ENCODE peak calls at places on chromosomes 4 and X, in ten cellular contexts. One of them, this sample, is unnamed.

GRCh38 chrX:3360881-3361280 is 14.4 kb upstream of the MXRA5 start:
- DNase-seq in GM23248: no peak
- DNase-seq in activated T-helper 1 cell treated with Interleukin-2 at 50 U/mL for 16 hours: no peak
- DNase-seq in astrocyte of the hippocampus: no peak
- DNase-seq in D341Med: no peak
- DNase-seq in activated CD8-positive, alpha-beta T cell treated with anti-CD3 and anti-CD28 coated beads, Interleukin-2, amount 10 ng/mL, durations not matched to agents 7 days and 5 days: no peak
- DNase-seq in SIG-M5: no peak
- DNase-seq in fibroblast of pulmonary artery: no peak
- DNase-seq in brain microvascular endothelial cell: no peak
- DNase-seq in HFF-Myc: no peak
- DNase-seq in this sample: no peak

GRCh38 chr4:173371292-173372192 is 788 bp downstream of the SAP30 start:
- DNase-seq in GM23248: peak
- DNase-seq in activated T-helper 1 cell treated with Interleukin-2 at 50 U/mL for 16 hours: peak
- DNase-seq in astrocyte of the hippocampus: peak
- DNase-seq in D341Med: peak
- DNase-seq in activated CD8-positive, alpha-beta T cell treated with anti-CD3 and anti-CD28 coated beads, Interleukin-2, amount 10 ng/mL, durations not matched to agents 7 days and 5 days: peak
- DNase-seq in SIG-M5: peak
- DNase-seq in fibroblast of pulmonary artery: peak
- DNase-seq in brain microvascular endothelial cell: peak
- DNase-seq in HFF-Myc: no peak
- DNase-seq in this sample: peak

GRCh38 chrX:127782904-127783303 is 269.3 kb downstream of the ACTRT1 start:
- DNase-seq in GM23248: no peak
- DNase-seq in activated T-helper 1 cell treated with Interleukin-2 at 50 U/mL for 16 hours: no peak
- DNase-seq in astrocyte of the hippocampus: no peak
- DNase-seq in D341Med: no peak
- DNase-seq in activated CD8-positive, alpha-beta T cell treated with anti-CD3 and anti-CD28 coated beads, Interleukin-2, amount 10 ng/mL, durations not matched to agents 7 days and 5 days: no peak
- DNase-seq in SIG-M5: no peak
- DNase-seq in fibroblast of pulmonary artery: no peak
- DNase-seq in brain microvascular endothelial cell: no peak
- DNase-seq in HFF-Myc: no peak
- DNase-seq in this sample: no peak

GRCh38 chr4:69524708-69525107 is 29.0 kb upstream of the UGT2B4 start:
- DNase-seq in GM23248: no peak
- DNase-seq in activated T-helper 1 cell treated with Interleukin-2 at 50 U/mL for 16 hours: no peak
- DNase-seq in astrocyte of the hippocampus: no peak
- DNase-seq in D341Med: no peak
- DNase-seq in activated CD8-positive, alpha-beta T cell treated with anti-CD3 and anti-CD28 coated beads, Interleukin-2, amount 10 ng/mL, durations not matched to agents 7 days and 5 days: no peak
- DNase-seq in SIG-M5: no peak
- DNase-seq in fibroblast of pulmonary artery: peak
- DNase-seq in brain microvascular endothelial cell: no peak
- DNase-seq in HFF-Myc: no peak
- DNase-seq in this sample: peak

GRCh38 chr4:183098080-183098722 is 856 bp upstream of the WWC2 start:
- DNase-seq in GM23248: peak
- DNase-seq in activated T-helper 1 cell treated with Interleukin-2 at 50 U/mL for 16 hours: no peak
- DNase-seq in astrocyte of the hippocampus: peak
- DNase-seq in D341Med: peak
- DNase-seq in activated CD8-positive, alpha-beta T cell treated with anti-CD3 and anti-CD28 coated beads, Interleukin-2, amount 10 ng/mL, durations not matched to agents 7 days and 5 days: no peak
- DNase-seq in SIG-M5: no peak
- DNase-seq in fibroblast of pulmonary artery: peak
- DNase-seq in brain microvascular endothelial cell: peak
- DNase-seq in HFF-Myc: no peak
- DNase-seq in this sample: peak

GRCh38 chrX:6095469-6095868 is 133.2 kb downstream of the NLGN4X start:
- DNase-seq in GM23248: no peak
- DNase-seq in activated T-helper 1 cell treated with Interleukin-2 at 50 U/mL for 16 hours: no peak
- DNase-seq in astrocyte of the hippocampus: no peak
- DNase-seq in D341Med: peak
- DNase-seq in activated CD8-positive, alpha-beta T cell treated with anti-CD3 and anti-CD28 coated beads, Interleukin-2, amount 10 ng/mL, durations not matched to agents 7 days and 5 days: no peak
- DNase-seq in SIG-M5: no peak
- DNase-seq in fibroblast of pulmonary artery: no peak
- DNase-seq in brain microvascular endothelial cell: no peak
- DNase-seq in HFF-Myc: no peak
- DNase-seq in this sample: peak

GRCh38 chr4:127632420-127633403 is at the start of gene INTU:
- DNase-seq in GM23248: peak
- DNase-seq in activated T-helper 1 cell treated with Interleukin-2 at 50 U/mL for 16 hours: no peak
- DNase-seq in astrocyte of the hippocampus: peak
- DNase-seq in D341Med: peak
- DNase-seq in activated CD8-positive, alpha-beta T cell treated with anti-CD3 and anti-CD28 coated beads, Interleukin-2, amount 10 ng/mL, durations not matched to agents 7 days and 5 days: peak
- DNase-seq in SIG-M5: peak
- DNase-seq in fibroblast of pulmonary artery: peak
- DNase-seq in brain microvascular endothelial cell: peak
- DNase-seq in HFF-Myc: peak
- DNase-seq in this sample: peak

GRCh38 chrX:116204947-116205346 is 34.4 kb downstream of the AGTR2 start:
- DNase-seq in GM23248: peak
- DNase-seq in activated T-helper 1 cell treated with Interleukin-2 at 50 U/mL for 16 hours: no peak
- DNase-seq in astrocyte of the hippocampus: peak
- DNase-seq in D341Med: no peak
- DNase-seq in activated CD8-positive, alpha-beta T cell treated with anti-CD3 and anti-CD28 coated beads, Interleukin-2, amount 10 ng/mL, durations not matched to agents 7 days and 5 days: no peak
- DNase-seq in SIG-M5: no peak
- DNase-seq in fibroblast of pulmonary artery: peak
- DNase-seq in brain microvascular endothelial cell: peak
- DNase-seq in HFF-Myc: no peak
- DNase-seq in this sample: peak

GRCh38 chr4:80454040-80454439 is 118.5 kb downstream of the CFAP299 start:
- DNase-seq in GM23248: peak
- DNase-seq in activated T-helper 1 cell treated with Interleukin-2 at 50 U/mL for 16 hours: no peak
- DNase-seq in astrocyte of the hippocampus: peak
- DNase-seq in D341Med: no peak
- DNase-seq in activated CD8-positive, alpha-beta T cell treated with anti-CD3 and anti-CD28 coated beads, Interleukin-2, amount 10 ng/mL, durations not matched to agents 7 days and 5 days: no peak
- DNase-seq in SIG-M5: no peak
- DNase-seq in fibroblast of pulmonary artery: peak
- DNase-seq in brain microvascular endothelial cell: no peak
- DNase-seq in HFF-Myc: no peak
- DNase-seq in this sample: no peak

GRCh38 chr4:13364653-13365052 is 119.5 kb downstream of the RAB28 start:
- DNase-seq in GM23248: no peak
- DNase-seq in activated T-helper 1 cell treated with Interleukin-2 at 50 U/mL for 16 hours: no peak
- DNase-seq in astrocyte of the hippocampus: no peak
- DNase-seq in D341Med: no peak
- DNase-seq in activated CD8-positive, alpha-beta T cell treated with anti-CD3 and anti-CD28 coated beads, Interleukin-2, amount 10 ng/mL, durations not matched to agents 7 days and 5 days: no peak
- DNase-seq in SIG-M5: no peak
- DNase-seq in fibroblast of pulmonary artery: no peak
- DNase-seq in brain microvascular endothelial cell: no peak
- DNase-seq in HFF-Myc: no peak
- DNase-seq in this sample: no peak

GRCh38 chrX:150446151-150446550 is 83.0 kb downstream of the MAMLD1 start:
- DNase-seq in GM23248: no peak
- DNase-seq in activated T-helper 1 cell treated with Interleukin-2 at 50 U/mL for 16 hours: no peak
- DNase-seq in astrocyte of the hippocampus: no peak
- DNase-seq in D341Med: no peak
- DNase-seq in activated CD8-positive, alpha-beta T cell treated with anti-CD3 and anti-CD28 coated beads, Interleukin-2, amount 10 ng/mL, durations not matched to agents 7 days and 5 days: no peak
- DNase-seq in SIG-M5: no peak
- DNase-seq in fibroblast of pulmonary artery: peak
- DNase-seq in brain microvascular endothelial cell: no peak
- DNase-seq in HFF-Myc: no peak
- DNase-seq in this sample: no peak

GRCh38 chr4:8163436-8164193 is 5.0 kb upstream of the ABLIM2 start:
- DNase-seq in GM23248: no peak
- DNase-seq in activated T-helper 1 cell treated with Interleukin-2 at 50 U/mL for 16 hours: no peak
- DNase-seq in astrocyte of the hippocampus: no peak
- DNase-seq in D341Med: no peak
- DNase-seq in activated CD8-positive, alpha-beta T cell treated with anti-CD3 and anti-CD28 coated beads, Interleukin-2, amount 10 ng/mL, durations not matched to agents 7 days and 5 days: no peak
- DNase-seq in SIG-M5: no peak
- DNase-seq in fibroblast of pulmonary artery: no peak
- DNase-seq in brain microvascular endothelial cell: no peak
- DNase-seq in HFF-Myc: no peak
- DNase-seq in this sample: no peak

GRCh38 chr4:169615467-169616106 is 3.2 kb upstream of the NEK1 start:
- DNase-seq in GM23248: peak
- DNase-seq in activated T-helper 1 cell treated with Interleukin-2 at 50 U/mL for 16 hours: no peak
- DNase-seq in astrocyte of the hippocampus: peak
- DNase-seq in D341Med: no peak
- DNase-seq in activated CD8-positive, alpha-beta T cell treated with anti-CD3 and anti-CD28 coated beads, Interleukin-2, amount 10 ng/mL, durations not matched to agents 7 days and 5 days: no peak
- DNase-seq in SIG-M5: no peak
- DNase-seq in fibroblast of pulmonary artery: no peak
- DNase-seq in brain microvascular endothelial cell: peak
- DNase-seq in HFF-Myc: no peak
- DNase-seq in this sample: no peak

GRCh38 chr4:161992317-161992716 is 171.5 kb downstream of the FSTL5 start:
- DNase-seq in GM23248: no peak
- DNase-seq in activated T-helper 1 cell treated with Interleukin-2 at 50 U/mL for 16 hours: no peak
- DNase-seq in astrocyte of the hippocampus: no peak
- DNase-seq in D341Med: no peak
- DNase-seq in activated CD8-positive, alpha-beta T cell treated with anti-CD3 and anti-CD28 coated beads, Interleukin-2, amount 10 ng/mL, durations not matched to agents 7 days and 5 days: no peak
- DNase-seq in SIG-M5: no peak
- DNase-seq in fibroblast of pulmonary artery: no peak
- DNase-seq in brain microvascular endothelial cell: no peak
- DNase-seq in HFF-Myc: no peak
- DNase-seq in this sample: no peak

GRCh38 chrX:55127692-55128091 is 38.9 kb downstream of the PAGE2 start:
- DNase-seq in GM23248: peak
- DNase-seq in activated T-helper 1 cell treated with Interleukin-2 at 50 U/mL for 16 hours: no peak
- DNase-seq in astrocyte of the hippocampus: no peak
- DNase-seq in D341Med: no peak
- DNase-seq in activated CD8-positive, alpha-beta T cell treated with anti-CD3 and anti-CD28 coated beads, Interleukin-2, amount 10 ng/mL, durations not matched to agents 7 days and 5 days: no peak
- DNase-seq in SIG-M5: no peak
- DNase-seq in fibroblast of pulmonary artery: peak
- DNase-seq in brain microvascular endothelial cell: no peak
- DNase-seq in HFF-Myc: no peak
- DNase-seq in this sample: no peak

GRCh38 chr4:37584087-37584486 is 102.1 kb downstream of the RELL1 start:
- DNase-seq in GM23248: no peak
- DNase-seq in activated T-helper 1 cell treated with Interleukin-2 at 50 U/mL for 16 hours: no peak
- DNase-seq in astrocyte of the hippocampus: no peak
- DNase-seq in D341Med: no peak
- DNase-seq in activated CD8-positive, alpha-beta T cell treated with anti-CD3 and anti-CD28 coated beads, Interleukin-2, amount 10 ng/mL, durations not matched to agents 7 days and 5 days: no peak
- DNase-seq in SIG-M5: no peak
- DNase-seq in fibroblast of pulmonary artery: no peak
- DNase-seq in brain microvascular endothelial cell: no peak
- DNase-seq in HFF-Myc: no peak
- DNase-seq in this sample: no peak

GRCh38 chr4:184437988-184438774 is 36.2 kb downstream of the IRF2 start:
- DNase-seq in GM23248: no peak
- DNase-seq in activated T-helper 1 cell treated with Interleukin-2 at 50 U/mL for 16 hours: no peak
- DNase-seq in astrocyte of the hippocampus: no peak
- DNase-seq in D341Med: no peak
- DNase-seq in activated CD8-positive, alpha-beta T cell treated with anti-CD3 and anti-CD28 coated beads, Interleukin-2, amount 10 ng/mL, durations not matched to agents 7 days and 5 days: no peak
- DNase-seq in SIG-M5: no peak
- DNase-seq in fibroblast of pulmonary artery: no peak
- DNase-seq in brain microvascular endothelial cell: no peak
- DNase-seq in HFF-Myc: no peak
- DNase-seq in this sample: no peak

GRCh38 chr4:175470141-175470540 is 341.9 kb downstream of the GPM6A start:
- DNase-seq in GM23248: peak
- DNase-seq in activated T-helper 1 cell treated with Interleukin-2 at 50 U/mL for 16 hours: no peak
- DNase-seq in astrocyte of the hippocampus: peak
- DNase-seq in D341Med: no peak
- DNase-seq in activated CD8-positive, alpha-beta T cell treated with anti-CD3 and anti-CD28 coated beads, Interleukin-2, amount 10 ng/mL, durations not matched to agents 7 days and 5 days: no peak
- DNase-seq in SIG-M5: no peak
- DNase-seq in fibroblast of pulmonary artery: peak
- DNase-seq in brain microvascular endothelial cell: peak
- DNase-seq in HFF-Myc: no peak
- DNase-seq in this sample: no peak

GRCh38 chr4:141329174-141329569 is 108.5 kb downstream of the ZNF330 start:
- DNase-seq in GM23248: peak
- DNase-seq in activated T-helper 1 cell treated with Interleukin-2 at 50 U/mL for 16 hours: no peak
- DNase-seq in astrocyte of the hippocampus: no peak
- DNase-seq in D341Med: no peak
- DNase-seq in activated CD8-positive, alpha-beta T cell treated with anti-CD3 and anti-CD28 coated beads, Interleukin-2, amount 10 ng/mL, durations not matched to agents 7 days and 5 days: no peak
- DNase-seq in SIG-M5: peak
- DNase-seq in fibroblast of pulmonary artery: peak
- DNase-seq in brain microvascular endothelial cell: no peak
- DNase-seq in HFF-Myc: peak
- DNase-seq in this sample: no peak

GRCh38 chr4:71814433-71814832 is 30.6 kb upstream of the GC start:
- DNase-seq in GM23248: no peak
- DNase-seq in activated T-helper 1 cell treated with Interleukin-2 at 50 U/mL for 16 hours: no peak
- DNase-seq in astrocyte of the hippocampus: peak
- DNase-seq in D341Med: no peak
- DNase-seq in activated CD8-positive, alpha-beta T cell treated with anti-CD3 and anti-CD28 coated beads, Interleukin-2, amount 10 ng/mL, durations not matched to agents 7 days and 5 days: no peak
- DNase-seq in SIG-M5: no peak
- DNase-seq in fibroblast of pulmonary artery: no peak
- DNase-seq in brain microvascular endothelial cell: no peak
- DNase-seq in HFF-Myc: no peak
- DNase-seq in this sample: peak

GRCh38 chr4:99736846-99737245 is 79.2 kb upstream of the C4orf54 start:
- DNase-seq in GM23248: no peak
- DNase-seq in activated T-helper 1 cell treated with Interleukin-2 at 50 U/mL for 16 hours: no peak
- DNase-seq in astrocyte of the hippocampus: no peak
- DNase-seq in D341Med: no peak
- DNase-seq in activated CD8-positive, alpha-beta T cell treated with anti-CD3 and anti-CD28 coated beads, Interleukin-2, amount 10 ng/mL, durations not matched to agents 7 days and 5 days: no peak
- DNase-seq in SIG-M5: no peak
- DNase-seq in fibroblast of pulmonary artery: no peak
- DNase-seq in brain microvascular endothelial cell: no peak
- DNase-seq in HFF-Myc: no peak
- DNase-seq in this sample: no peak

GRCh38 chrX:150587585-150588503 is 19.4 kb downstream of the MTM1 start:
- DNase-seq in GM23248: peak
- DNase-seq in activated T-helper 1 cell treated with Interleukin-2 at 50 U/mL for 16 hours: peak
- DNase-seq in astrocyte of the hippocampus: peak
- DNase-seq in D341Med: peak
- DNase-seq in activated CD8-positive, alpha-beta T cell treated with anti-CD3 and anti-CD28 coated beads, Interleukin-2, amount 10 ng/mL, durations not matched to agents 7 days and 5 days: peak
- DNase-seq in SIG-M5: no peak
- DNase-seq in fibroblast of pulmonary artery: peak
- DNase-seq in brain microvascular endothelial cell: peak
- DNase-seq in HFF-Myc: no peak
- DNase-seq in this sample: no peak

GRCh38 chr4:25860586-25861421 is 2.0 kb downstream of the SEL1L3 start:
- DNase-seq in GM23248: peak
- DNase-seq in activated T-helper 1 cell treated with Interleukin-2 at 50 U/mL for 16 hours: no peak
- DNase-seq in astrocyte of the hippocampus: no peak
- DNase-seq in D341Med: no peak
- DNase-seq in activated CD8-positive, alpha-beta T cell treated with anti-CD3 and anti-CD28 coated beads, Interleukin-2, amount 10 ng/mL, durations not matched to agents 7 days and 5 days: no peak
- DNase-seq in SIG-M5: peak
- DNase-seq in fibroblast of pulmonary artery: peak
- DNase-seq in brain microvascular endothelial cell: no peak
- DNase-seq in HFF-Myc: no peak
- DNase-seq in this sample: no peak

GRCh38 chr4:139840773-139841172 is 175.2 kb downstream of the MGST2 start:
- DNase-seq in GM23248: no peak
- DNase-seq in activated T-helper 1 cell treated with Interleukin-2 at 50 U/mL for 16 hours: no peak
- DNase-seq in astrocyte of the hippocampus: no peak
- DNase-seq in D341Med: no peak
- DNase-seq in activated CD8-positive, alpha-beta T cell treated with anti-CD3 and anti-CD28 coated beads, Interleukin-2, amount 10 ng/mL, durations not matched to agents 7 days and 5 days: no peak
- DNase-seq in SIG-M5: no peak
- DNase-seq in fibroblast of pulmonary artery: no peak
- DNase-seq in brain microvascular endothelial cell: no peak
- DNase-seq in HFF-Myc: no peak
- DNase-seq in this sample: no peak

GRCh38 chr4:140156529-140157171 is 2.7 kb upstream of the MAML3 start:
- DNase-seq in GM23248: no peak
- DNase-seq in activated T-helper 1 cell treated with Interleukin-2 at 50 U/mL for 16 hours: no peak
- DNase-seq in astrocyte of the hippocampus: no peak
- DNase-seq in D341Med: no peak
- DNase-seq in activated CD8-positive, alpha-beta T cell treated with anti-CD3 and anti-CD28 coated beads, Interleukin-2, amount 10 ng/mL, durations not matched to agents 7 days and 5 days: no peak
- DNase-seq in SIG-M5: peak
- DNase-seq in fibroblast of pulmonary artery: no peak
- DNase-seq in brain microvascular endothelial cell: no peak
- DNase-seq in HFF-Myc: no peak
- DNase-seq in this sample: no peak

GRCh38 chrX:149949743-149950436 is 11.6 kb upstream of the EOLA2 start:
- DNase-seq in GM23248: peak
- DNase-seq in activated T-helper 1 cell treated with Interleukin-2 at 50 U/mL for 16 hours: no peak
- DNase-seq in astrocyte of the hippocampus: no peak
- DNase-seq in D341Med: no peak
- DNase-seq in activated CD8-positive, alpha-beta T cell treated with anti-CD3 and anti-CD28 coated beads, Interleukin-2, amount 10 ng/mL, durations not matched to agents 7 days and 5 days: no peak
- DNase-seq in SIG-M5: no peak
- DNase-seq in fibroblast of pulmonary artery: no peak
- DNase-seq in brain microvascular endothelial cell: no peak
- DNase-seq in HFF-Myc: no peak
- DNase-seq in this sample: no peak

GRCh38 chr4:95548738-95549245 is at the start of gene UNC5C:
- DNase-seq in GM23248: peak
- DNase-seq in activated T-helper 1 cell treated with Interleukin-2 at 50 U/mL for 16 hours: no peak
- DNase-seq in astrocyte of the hippocampus: peak
- DNase-seq in D341Med: peak
- DNase-seq in activated CD8-positive, alpha-beta T cell treated with anti-CD3 and anti-CD28 coated beads, Interleukin-2, amount 10 ng/mL, durations not matched to agents 7 days and 5 days: no peak
- DNase-seq in SIG-M5: no peak
- DNase-seq in fibroblast of pulmonary artery: peak
- DNase-seq in brain microvascular endothelial cell: peak
- DNase-seq in HFF-Myc: no peak
- DNase-seq in this sample: peak

GRCh38 chr4:119314356-119314755 is 7.6 kb downstream of the FABP2 start:
- DNase-seq in GM23248: peak
- DNase-seq in activated T-helper 1 cell treated with Interleukin-2 at 50 U/mL for 16 hours: no peak
- DNase-seq in astrocyte of the hippocampus: peak
- DNase-seq in D341Med: peak
- DNase-seq in activated CD8-positive, alpha-beta T cell treated with anti-CD3 and anti-CD28 coated beads, Interleukin-2, amount 10 ng/mL, durations not matched to agents 7 days and 5 days: peak
- DNase-seq in SIG-M5: no peak
- DNase-seq in fibroblast of pulmonary artery: peak
- DNase-seq in brain microvascular endothelial cell: no peak
- DNase-seq in HFF-Myc: no peak
- DNase-seq in this sample: peak